ENCODE peak calls at places on chromosomes 5 and 9, in five cellular contexts. One of them, this sample, is unnamed.

GRCh38 chr5:56326116-56326515 is 93.0 kb upstream of the ANKRD55 start:
- DNase-seq in stromal cell of bone marrow: no peak
- DNase-seq in CD8-positive, alpha-beta memory T cell: no peak
- DNase-seq in IMR-90: no peak
- DNase-seq in MCF 10A: no peak
- DNase-seq in this sample: no peak

GRCh38 chr5:154840435-154841272 is 9.7 kb downstream of the FAXDC2 start:
- DNase-seq in CD8-positive, alpha-beta memory T cell: no peak
- DNase-seq in MCF 10A: no peak
- DNase-seq in stromal cell of bone marrow: no peak
- DNase-seq in IMR-90: no peak
- DNase-seq in this sample: no peak

GRCh38 chr5:113331201-113331551 is 103.6 kb downstream of the TSSK1B start:
- DNase-seq in stromal cell of bone marrow: peak
- DNase-seq in CD8-positive, alpha-beta memory T cell: no peak
- DNase-seq in IMR-90: peak
- DNase-seq in MCF 10A: peak
- DNase-seq in this sample: peak

GRCh38 chr5:174501461-174502069 is 222.8 kb upstream of the MSX2 start:
- DNase-seq in IMR-90: peak
- DNase-seq in CD8-positive, alpha-beta memory T cell: no peak
- DNase-seq in stromal cell of bone marrow: peak
- DNase-seq in MCF 10A: peak
- DNase-seq in this sample: peak

GRCh38 chr9:109467936-109468335 is 30.2 kb downstream of the PTPN3 start:
- DNase-seq in IMR-90: peak
- DNase-seq in CD8-positive, alpha-beta memory T cell: no peak
- DNase-seq in stromal cell of bone marrow: no peak
- DNase-seq in MCF 10A: no peak
- DNase-seq in this sample: peak

GRCh38 chr9:32142074-32142473 is 242.4 kb upstream of the ACO1 start:
- DNase-seq in CD8-positive, alpha-beta memory T cell: no peak
- DNase-seq in MCF 10A: no peak
- DNase-seq in stromal cell of bone marrow: no peak
- DNase-seq in IMR-90: no peak
- DNase-seq in this sample: no peak

GRCh38 chr5:96293966-96294886 is 138.8 kb downstream of the PCSK1 start:
- DNase-seq in stromal cell of bone marrow: no peak
- DNase-seq in IMR-90: peak
- DNase-seq in MCF 10A: no peak
- DNase-seq in CD8-positive, alpha-beta memory T cell: no peak
- DNase-seq in this sample: peak

GRCh38 chr5:94748212-94748611 is 129.7 kb downstream of the SLF1 start:
- DNase-seq in CD8-positive, alpha-beta memory T cell: no peak
- DNase-seq in IMR-90: no peak
- DNase-seq in stromal cell of bone marrow: no peak
- DNase-seq in MCF 10A: no peak
- DNase-seq in this sample: no peak

GRCh38 chr9:137800196-137801022 is 77.2 kb upstream of the CACNA1B start:
- DNase-seq in stromal cell of bone marrow: no peak
- DNase-seq in MCF 10A: no peak
- DNase-seq in CD8-positive, alpha-beta memory T cell: no peak
- DNase-seq in IMR-90: no peak
- DNase-seq in this sample: no peak

GRCh38 chr5:132008961-132009680 is 2.3 kb downstream of the ACSL6 start:
- DNase-seq in MCF 10A: peak
- DNase-seq in CD8-positive, alpha-beta memory T cell: no peak
- DNase-seq in IMR-90: no peak
- DNase-seq in stromal cell of bone marrow: no peak
- DNase-seq in this sample: no peak

GRCh38 chr9:2815661-2816060 is 28.2 kb downstream of the PUM3 start:
- DNase-seq in CD8-positive, alpha-beta memory T cell: no peak
- DNase-seq in stromal cell of bone marrow: no peak
- DNase-seq in MCF 10A: no peak
- DNase-seq in IMR-90: peak
- DNase-seq in this sample: no peak

GRCh38 chr5:171123417-171123816 is 185.6 kb upstream of the TLX3 start:
- DNase-seq in IMR-90: no peak
- DNase-seq in stromal cell of bone marrow: no peak
- DNase-seq in MCF 10A: no peak
- DNase-seq in CD8-positive, alpha-beta memory T cell: no peak
- DNase-seq in this sample: no peak

GRCh38 chr5:103424008-103424407 is 138.6 kb downstream of the NUDT12 start:
- DNase-seq in MCF 10A: no peak
- DNase-seq in IMR-90: peak
- DNase-seq in stromal cell of bone marrow: peak
- DNase-seq in CD8-positive, alpha-beta memory T cell: no peak
- DNase-seq in this sample: peak

GRCh38 chr5:16457853-16458252 is 7.7 kb downstream of the ZNF622 start:
- DNase-seq in MCF 10A: no peak
- DNase-seq in IMR-90: peak
- DNase-seq in stromal cell of bone marrow: no peak
- DNase-seq in CD8-positive, alpha-beta memory T cell: no peak
- DNase-seq in this sample: no peak

GRCh38 chr5:155049569-155050383 is 36.2 kb downstream of the KIF4B start:
- DNase-seq in MCF 10A: peak
- DNase-seq in IMR-90: peak
- DNase-seq in CD8-positive, alpha-beta memory T cell: no peak
- DNase-seq in stromal cell of bone marrow: no peak
- DNase-seq in this sample: peak

GRCh38 chr5:15074651-15075050 is 203.1 kb upstream of the ANKH start:
- DNase-seq in MCF 10A: no peak
- DNase-seq in IMR-90: peak
- DNase-seq in stromal cell of bone marrow: no peak
- DNase-seq in CD8-positive, alpha-beta memory T cell: no peak
- DNase-seq in this sample: no peak

GRCh38 chr5:1366514-1366913 is 21.6 kb upstream of the CLPTM1L start:
- DNase-seq in stromal cell of bone marrow: no peak
- DNase-seq in IMR-90: no peak
- DNase-seq in MCF 10A: no peak
- DNase-seq in CD8-positive, alpha-beta memory T cell: no peak
- DNase-seq in this sample: no peak

GRCh38 chr5:136192526-136193395 is at the start of gene SMIM32:
- DNase-seq in MCF 10A: no peak
- DNase-seq in stromal cell of bone marrow: no peak
- DNase-seq in IMR-90: no peak
- DNase-seq in CD8-positive, alpha-beta memory T cell: no peak
- DNase-seq in this sample: peak

GRCh38 chr9:70883056-70883455 is 238.4 kb downstream of the TRPM3 start:
- DNase-seq in MCF 10A: no peak
- DNase-seq in IMR-90: peak
- DNase-seq in stromal cell of bone marrow: no peak
- DNase-seq in CD8-positive, alpha-beta memory T cell: no peak
- DNase-seq in this sample: peak

GRCh38 chr9:135225619-135226228 is 138.3 kb downstream of the OLFM1 start:
- DNase-seq in stromal cell of bone marrow: no peak
- DNase-seq in CD8-positive, alpha-beta memory T cell: no peak
- DNase-seq in IMR-90: no peak
- DNase-seq in MCF 10A: no peak
- DNase-seq in this sample: no peak

GRCh38 chr5:168829044-168829443 is 249.9 kb upstream of the PANK3 start:
- DNase-seq in CD8-positive, alpha-beta memory T cell: no peak
- DNase-seq in stromal cell of bone marrow: no peak
- DNase-seq in IMR-90: no peak
- DNase-seq in MCF 10A: no peak
- DNase-seq in this sample: no peak

GRCh38 chr5:92391-93220 is 638 bp downstream of the PLEKHG4B start:
- DNase-seq in CD8-positive, alpha-beta memory T cell: no peak
- DNase-seq in stromal cell of bone marrow: no peak
- DNase-seq in IMR-90: no peak
- DNase-seq in MCF 10A: no peak
- DNase-seq in this sample: no peak

GRCh38 chr5:142543951-142544753 is 141.7 kb downstream of the FGF1 start:
- DNase-seq in stromal cell of bone marrow: no peak
- DNase-seq in CD8-positive, alpha-beta memory T cell: no peak
- DNase-seq in MCF 10A: no peak
- DNase-seq in IMR-90: peak
- DNase-seq in this sample: peak

GRCh38 chr5:51347704-51348103 is 35.5 kb upstream of the ISL1 start:
- DNase-seq in stromal cell of bone marrow: no peak
- DNase-seq in MCF 10A: peak
- DNase-seq in CD8-positive, alpha-beta memory T cell: no peak
- DNase-seq in IMR-90: no peak
- DNase-seq in this sample: no peak

GRCh38 chr9:87137718-87138117 is 190.4 kb upstream of the GAS1 start:
- DNase-seq in stromal cell of bone marrow: no peak
- DNase-seq in CD8-positive, alpha-beta memory T cell: no peak
- DNase-seq in MCF 10A: no peak
- DNase-seq in IMR-90: no peak
- DNase-seq in this sample: no peak

GRCh38 chr9:83956288-83957028 is 23.6 kb downstream of the HNRNPK start:
- DNase-seq in IMR-90: no peak
- DNase-seq in stromal cell of bone marrow: no peak
- DNase-seq in MCF 10A: no peak
- DNase-seq in CD8-positive, alpha-beta memory T cell: peak
- DNase-seq in this sample: peak

GRCh38 chr9:95457769-95458168 is 59.0 kb downstream of the PTCH1 start:
- DNase-seq in MCF 10A: no peak
- DNase-seq in CD8-positive, alpha-beta memory T cell: no peak
- DNase-seq in stromal cell of bone marrow: no peak
- DNase-seq in IMR-90: peak
- DNase-seq in this sample: no peak

GRCh38 chr5:37722236-37723146 is 117.3 kb downstream of the GDNF start:
- DNase-seq in MCF 10A: peak
- DNase-seq in stromal cell of bone marrow: peak
- DNase-seq in CD8-positive, alpha-beta memory T cell: no peak
- DNase-seq in IMR-90: peak
- DNase-seq in this sample: peak

GRCh38 chr5:352639-353598 is 31.4 kb downstream of the AHRR start:
- DNase-seq in IMR-90: no peak
- DNase-seq in MCF 10A: no peak
- DNase-seq in stromal cell of bone marrow: no peak
- DNase-seq in CD8-positive, alpha-beta memory T cell: no peak
- DNase-seq in this sample: no peak

GRCh38 chr9:81374881-81375280 is 314.5 kb downstream of the TLE1 start:
- DNase-seq in IMR-90: peak
- DNase-seq in CD8-positive, alpha-beta memory T cell: no peak
- DNase-seq in stromal cell of bone marrow: no peak
- DNase-seq in MCF 10A: no peak
- DNase-seq in this sample: peak

GRCh38 chr5:92553326-92553725 is 1027.7 kb downstream of the NR2F1-AS1 start:
- DNase-seq in MCF 10A: no peak
- DNase-seq in IMR-90: no peak
- DNase-seq in CD8-positive, alpha-beta memory T cell: no peak
- DNase-seq in stromal cell of bone marrow: no peak
- DNase-seq in this sample: peak

GRCh38 chr9:95313010-95313498 is 4.5 kb downstream of the FANCC start:
- DNase-seq in MCF 10A: peak
- DNase-seq in stromal cell of bone marrow: peak
- DNase-seq in IMR-90: peak
- DNase-seq in CD8-positive, alpha-beta memory T cell: no peak
- DNase-seq in this sample: peak